ENCODE peak calls at places on chromosome 22, in five cellular contexts. E, V, T, U and R are unnamed samples. For H3K9me3, the result is how much of the 10 kb centered on the place peaks cover.

GRCh38 chr22:44031111-44031963 is 7.2 kb downstream of the PARVB start:
- DNase-seq in E (no peak), V (no peak), T (no peak), U (no peak), R (no peak)

GRCh38 chr22:20487715-20488114 is 7.9 kb downstream of the KLHL22 start:
- DNase-seq in E (no peak), V (no peak), T (no peak), U (no peak), R (no peak)

GRCh38 chr22:42313804-42314581 is 43.5 kb upstream of the TCF20 start:
- DNase-seq in E (peak), V (peak), T (peak), U (peak), R (no peak)

GRCh38 chr22:32200752-32201151 is 4.1 kb downstream of the RFPL2 start:
- DNase-seq in E (no peak), V (no peak), T (no peak), U (no peak), R (peak)

GRCh38 chr22:19765477-19766234 is 5.1 kb downstream of the TBX1 start:
- DNase-seq in E (no peak), V (no peak), T (peak), U (no peak), R (no peak)

GRCh38 chr22:28112548-28113043 is 193.5 kb upstream of the PITPNB start:
- DNase-seq in E (peak), V (no peak), T (peak), U (peak), R (peak)

GRCh38 chr22:37196539-37197450 is 8.7 kb upstream of the C1QTNF6 start:
- DNase-seq in E (peak), V (peak), T (no peak), U (peak), R (peak)

GRCh38 chr22:36027960-36028645 is 521 bp downstream of the RBFOX2 start:
- DNase-seq in E (no peak), V (no peak), T (no peak), U (no peak), R (no peak)

GRCh38 chr22:49300951-49301397 is 526.7 kb downstream of the BRD1 start:
- DNase-seq in E (no peak), V (no peak), T (peak), U (no peak), R (no peak)

GRCh38 chr22:40764743-40765441 is 54.3 kb downstream of the SLC25A17 start:
- DNase-seq in E (no peak), V (no peak), T (no peak), U (no peak), R (no peak)

GRCh38 chr22:39906207-39906606 is 5.3 kb downstream of the GRAP2 start:
- DNase-seq in E (no peak), V (no peak), T (no peak), U (no peak), R (no peak)

GRCh38 chr22:50425179-50425916 is 49.5 kb downstream of the SBF1 start:
- DNase-seq in E (no peak), V (no peak), T (no peak), U (peak), R (peak)

GRCh38 chr22:36113121-36113520 is 47.4 kb downstream of the APOL3 start:
- DNase-seq in E (no peak), V (no peak), T (no peak), U (no peak), R (peak)

GRCh38 chr22:20305894-20306645 is 13.8 kb downstream of the DGCR6L start:
- DNase-seq in E (no peak), V (no peak), T (no peak), U (no peak), R (peak)

GRCh38 chr22:37545703-37546435 is 14.4 kb upstream of the CDC42EP1 start:
- DNase-seq in E (peak), V (no peak), T (peak), U (peak), R (peak)

GRCh38 chr22:17117400-17117799 is 3.8 kb downstream of the TMEM121B start:
- DNase-seq in E (no peak), V (no peak), T (no peak), U (no peak), R (peak)

GRCh38 chr22:17774206-17774927 is at the start of gene BID:
- DNase-seq in E (peak), V (no peak), T (no peak), U (peak), R (peak)

GRCh38 chr22:38823637-38824036 is 20.2 kb downstream of the NPTXR start:
- DNase-seq in E (no peak), V (no peak), T (no peak), U (no peak), R (peak)

GRCh38 chr22:29096736-29097669 is 24.2 kb downstream of the KREMEN1 start:
- DNase-seq in E (peak), V (no peak), T (no peak), U (no peak), R (peak)

GRCh38 chr22:26673485-26673884 is 16.1 kb downstream of the MIAT start:
- DNase-seq in E (no peak), V (peak), T (no peak), U (peak), R (no peak)

GRCh38 chr22:41976070-41976901 is 7.0 kb downstream of the SEPTIN3 start:
- DNase-seq in E (no peak), V (no peak), T (no peak), U (no peak), R (peak)

GRCh38 chr22:17941501-17942406 is 82.6 kb downstream of the MICAL3 start:
- DNase-seq in E (no peak), V (no peak), T (no peak), U (no peak), R (no peak)

GRCh38 chr22:36253523-36254490 is 874 bp downstream of the APOL1 start:
- DNase-seq in E (no peak), V (no peak), T (peak), U (no peak), R (no peak)

GRCh38 chr22:25153961-25154685 is 45.5 kb upstream of the CRYBB3 start:
- DNase-seq in E (no peak), V (peak), T (no peak), U (peak), R (peak)

GRCh38 chr22:38335077-38335476 is 17.8 kb upstream of the CSNK1E start:
- DNase-seq in E (peak), V (peak), T (no peak), U (no peak), R (peak)

GRCh38 chr22:24089951-24090350 is 78.8 kb downstream of the CABIN1 start:
- DNase-seq in E (no peak), V (no peak), T (no peak), U (no peak), R (no peak)

GRCh38 chr22:39236321-39237275 is 8.2 kb downstream of the PDGFB start:
- DNase-seq in E (no peak), V (no peak), T (no peak), U (no peak), R (peak)

GRCh38 chr22:50688448-50688847 is 15.8 kb downstream of the SHANK3 start:
- DNase-seq in E (no peak), V (no peak), T (no peak), U (no peak), R (peak)

GRCh38 chr22:42877597-42878340 is 20.7 kb upstream of the ARFGAP3 start:
- DNase-seq in E (no peak), V (no peak), T (no peak), U (no peak), R (peak)

GRCh38 chr22:39263626-39264025 is 18.8 kb upstream of the PDGFB start:
- DNase-seq in E (no peak), V (no peak), T (no peak), U (no peak), R (no peak)

GRCh38 chr22:21760640-21761039 is 25.0 kb upstream of the YPEL1 start:
- DNase-seq in E (peak), V (no peak), T (no peak), U (peak), R (no peak)

GRCh38 chr22:42338502-42338901 is 68.0 kb upstream of the TCF20 start:
- DNase-seq in E (no peak), V (no peak), T (no peak), U (no peak), R (no peak)

GRCh38 chr22:41589260-41589600 is 410 bp downstream of the PMM1 start:
- DNase-seq in E (no peak), V (no peak), T (no peak), U (peak), R (peak)

DNA sequence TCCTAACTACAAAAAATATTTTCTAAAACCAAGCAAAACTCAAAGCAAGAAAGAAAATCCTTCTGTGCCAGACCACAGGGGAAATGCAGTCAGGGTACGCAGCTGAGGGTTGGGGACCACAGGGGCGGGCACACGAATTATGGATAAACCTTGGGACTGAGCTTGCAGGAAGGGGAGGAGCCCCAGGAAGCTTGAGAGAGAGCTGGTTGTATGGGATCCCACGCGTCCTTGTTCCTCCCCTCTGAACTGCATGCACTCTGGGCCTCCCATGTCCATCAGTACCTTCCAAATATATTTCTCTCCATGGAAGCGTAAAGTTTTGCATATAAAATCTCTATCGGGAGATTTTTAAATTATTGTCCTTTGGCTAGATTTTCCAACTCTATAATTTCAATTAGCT is 673.4 kb downstream of the TBC1D22A start:
- DNase-seq in E (no peak), V (no peak), T (no peak), U (no peak), R (no peak)
- H3K9me3 ChIP-seq in E (under half), V (under half), T (half or more), U (under half), R (under half)

DNA sequence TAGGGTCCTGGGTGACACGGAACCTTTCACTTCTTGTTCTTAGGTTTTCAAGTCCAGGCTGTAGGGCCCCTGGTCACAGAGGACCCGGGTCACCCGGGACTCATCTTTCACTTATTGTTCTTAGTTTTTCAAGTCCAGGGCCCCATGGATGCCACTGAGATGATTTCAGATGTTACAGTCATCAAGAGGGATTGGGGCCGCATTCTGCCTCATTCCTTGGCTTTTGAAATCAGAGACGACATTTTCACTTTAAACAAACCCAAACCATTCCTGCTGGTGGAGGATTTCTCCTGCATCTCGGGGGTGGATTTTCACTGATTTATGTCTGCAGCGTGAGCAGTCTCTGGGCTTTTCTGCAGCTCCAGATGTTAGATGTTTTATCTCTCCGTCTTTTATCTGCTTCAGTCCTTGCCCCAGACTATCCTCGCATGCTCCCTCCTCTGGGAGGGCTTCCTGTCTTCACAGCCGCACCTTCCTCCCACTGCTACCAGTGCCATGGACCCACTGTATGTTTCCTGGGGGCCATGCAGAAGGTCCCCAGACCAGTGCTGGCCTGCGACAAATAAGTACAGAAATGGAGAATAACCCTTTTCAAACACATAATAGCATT is 27.4 kb downstream of the FBLN1 start:
- DNase-seq in E (peak), V (no peak), T (no peak), U (peak), R (peak)
- H3K4me2 ChIP-seq in E (peak), V (no peak), T (no peak), U (peak), R (no peak)

DNA sequence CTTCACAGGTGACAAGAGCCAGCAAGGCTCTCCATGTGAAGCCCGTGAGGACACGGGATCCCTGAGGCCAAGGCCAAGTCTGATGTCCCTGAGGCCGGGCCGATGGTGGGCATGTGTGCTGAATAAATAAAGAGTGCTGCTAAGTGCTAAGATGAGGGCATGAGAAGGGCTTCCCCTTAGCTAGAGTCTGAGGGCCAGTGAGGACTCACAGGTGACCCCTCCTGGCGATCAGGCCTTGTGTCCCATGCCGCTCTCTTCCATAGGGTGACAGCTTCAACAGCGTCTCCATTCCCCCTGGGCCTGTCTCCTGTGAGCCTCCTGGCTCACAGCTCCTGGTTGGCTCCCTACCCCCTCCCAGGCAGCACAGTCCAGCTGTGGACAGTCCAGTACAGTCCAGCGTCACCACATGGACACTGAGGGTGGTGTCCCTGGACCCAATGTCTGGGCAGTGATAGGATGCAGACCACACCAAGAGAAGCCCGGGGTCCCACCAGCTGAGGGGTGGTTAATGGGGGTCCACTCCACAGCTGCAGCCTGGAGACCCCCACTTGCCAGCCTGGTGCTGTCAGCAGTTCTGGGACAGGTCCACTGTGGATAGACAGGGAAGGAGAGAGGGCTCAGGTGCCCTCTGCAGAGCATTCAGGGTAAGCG is 1033.2 kb downstream of the TBC1D22A start:
- DNase-seq in E (no peak), V (no peak), T (peak), U (no peak), R (no peak)
- H3K9me3 ChIP-seq in E (under half), V (under half), T (under half), U (under half), R (under half)

GRCh38 chr22:22929381-22930221 is 42.0 kb downstream of the IGLL5 start:
- DNase-seq in E (no peak), V (no peak), T (no peak), U (no peak), R (no peak)
- H3K4me2 ChIP-seq in E (no peak), V (no peak), T (no peak), U (no peak), R (no peak)

GRCh38 chr22:47434336-47435203 is 672.1 kb downstream of the TBC1D22A start:
- DNase-seq in E (no peak), V (no peak), T (no peak), U (no peak), R (no peak)
- H3K9me3 ChIP-seq in E (under half), V (under half), T (half or more), U (under half), R (under half)